ENCODE peak calls at places on chromosomes 5 and 9, in five cellular contexts. E is M059J, W is neuronal stem cell, U is foreskin fibroblast, N is NCI-H2029 treated with DMSO at 0.1 percent for 48 hours. H is an unnamed sample.

GRCh38 chr5:65577141-65577540 is 14.0 kb downstream of the PPWD1 start:
- DNase-seq in W (no peak), U (no peak), E (peak), N (no peak), H (no peak)

GRCh38 chr5:131394128-131394527 is 130.3 kb downstream of the CDC42SE2 start:
- DNase-seq in W (no peak), N (no peak), U (no peak), E (no peak), H (no peak)

GRCh38 chr5:36440300-36440699 is 138.6 kb upstream of the RANBP3L start:
- DNase-seq in W (no peak), N (no peak), U (no peak), E (no peak), H (no peak)

GRCh38 chr9:127751269-127752054 is 16.4 kb upstream of the TOR2A start:
- DNase-seq in U (no peak), N (no peak), W (no peak), E (no peak), H (no peak)

GRCh38 chr5:108917596-108917995 is 169.9 kb downstream of the FER start:
- DNase-seq in E (peak), W (no peak), U (no peak), N (no peak), H (no peak)

GRCh38 chr5:2913306-2913705 is 161.8 kb upstream of the IRX2 start:
- DNase-seq in E (no peak), N (no peak), W (no peak), U (no peak), H (no peak)

GRCh38 chr9:118963674-118964073 is 405.6 kb downstream of the BRINP1 start:
- DNase-seq in E (no peak), N (no peak), W (no peak), U (no peak), H (no peak)

GRCh38 chr9:87662808-87663528 is 63.0 kb upstream of the CTSL start:
- DNase-seq in N (peak), U (peak), E (peak), W (peak), H (peak)

GRCh38 chr5:93433422-93433821 is 147.6 kb downstream of the NR2F1-AS1 start:
- DNase-seq in U (peak), N (no peak), E (no peak), W (no peak), H (no peak)

GRCh38 chr5:132829742-132830435 is 558 bp downstream of the SHROOM1 start:
- DNase-seq in N (no peak), W (no peak), U (peak), E (peak), H (peak)

GRCh38 chr5:140267201-140267540 is 35.7 kb downstream of the PFDN1 start:
- DNase-seq in W (no peak), N (no peak), E (no peak), U (no peak), H (no peak)

GRCh38 chr5:112070022-112070421 is 313.0 kb upstream of the NREP start:
- DNase-seq in W (no peak), U (no peak), E (no peak), N (no peak), H (no peak)

GRCh38 chr5:132500244-132500930 is 9.8 kb upstream of the IRF1 start:
- DNase-seq in N (no peak), U (no peak), E (no peak), W (no peak), H (no peak)

GRCh38 chr5:9468070-9468388 is 77.8 kb downstream of the SEMA5A start:
- DNase-seq in E (peak), N (no peak), U (peak), W (no peak), H (no peak)

GRCh38 chr5:9209846-9210547 is 335.9 kb downstream of the SEMA5A start:
- DNase-seq in N (no peak), U (peak), E (peak), W (no peak), H (no peak)

GRCh38 chr9:106393226-106393625 is 469.7 kb upstream of the ZNF462 start:
- DNase-seq in U (no peak), N (no peak), E (no peak), W (no peak), H (no peak)

GRCh38 chr9:106918825-106919509 is 56.0 kb downstream of the ZNF462 start:
- DNase-seq in N (no peak), W (no peak), U (no peak), E (no peak), H (no peak)

GRCh38 chr5:93909356-93909755 is 168.0 kb upstream of the POU5F2 start:
- DNase-seq in W (no peak), U (no peak), N (no peak), E (peak), H (no peak)

GRCh38 chr9:112233769-112234168 is 58.7 kb upstream of the SUSD1 start:
- DNase-seq in N (no peak), E (peak), U (peak), W (no peak), H (no peak)

GRCh38 chr9:84697494-84698114 is 28.1 kb downstream of the NTRK2 start:
- DNase-seq in W (peak), U (peak), N (no peak), E (peak), H (peak)

GRCh38 chr5:82694886-82695285 is 382.3 kb downstream of the TMEM167A start:
- DNase-seq in E (no peak), W (no peak), U (no peak), N (no peak), H (no peak)